ENCODE peak calls at places on chromosomes 1 and 21, in five cellular contexts. M is activated CD4-positive, alpha-beta T cell treated with anti-CD3 and anti-CD28 coated beads, Interleukin-2, amount 50 U/mL, for 1 hour; S is stimulated activated effector memory CD8-positive, alpha-beta T cell treated with anti-CD3 and anti-CD28 coated beads, Interleukin-12 subunit alpha, Interleukin-12 subunit beta, amount 100 ng/mL, for 72 hours; Z is fibroblast of mammary gland; L is HFF-Myc. O is an unnamed sample.
A peak's percentile ranks its signal among the peaks of the same experiment; 100 is the strongest.

GRCh38 chr1:222136869-222137268 is 395.0 kb upstream of the DUSP10 start:
- DNase-seq in Z (no peak), M (no peak), L (no peak), S (no peak), O (no peak)

GRCh38 chr1:182092336-182092735 is 30.8 kb upstream of the ZNF648 start:
- DNase-seq in L (no peak), S (no peak), M (no peak), Z (no peak), O (no peak)

GRCh38 chr21:44423312-44423821 is 31.9 kb upstream of the LRRC3 start:
- DNase-seq in S (no peak), Z (no peak), L (no peak), M (no peak), O (no peak)

GRCh38 chr1:74964508-74964907 is 169.7 kb upstream of the LHX8 start:
- DNase-seq in Z (no peak), S (no peak), M (no peak), L (no peak), O (peak; percentile 8)

GRCh38 chr1:157711802-157712201 is 11.2 kb upstream of the FCRL3 start:
- DNase-seq in L (no peak), Z (no peak), M (no peak), S (no peak), O (no peak)

GRCh38 chr1:117659565-117660264 is 53.9 kb downstream of the TENT5C start:
- DNase-seq in L (no peak), M (no peak), S (peak; percentile 69), Z (no peak), O (no peak)

GRCh38 chr1:101136739-101137138 is 100.1 kb upstream of the S1PR1 start:
- DNase-seq in Z (peak; percentile 11), S (no peak), L (no peak), M (no peak), O (peak; percentile 43)

GRCh38 chr1:227223407-227223806 is 94.9 kb downstream of the CDC42BPA start:
- DNase-seq in M (no peak), L (no peak), Z (no peak), S (no peak), O (no peak)

GRCh38 chr1:50419192-50419906 is 3.9 kb downstream of the DMRTA2 start:
- DNase-seq in S (peak; percentile 53), Z (no peak), L (no peak), M (no peak), O (peak; percentile 58)

GRCh38 chr1:226002667-226003501 is 3.7 kb upstream of the SDE2 start:
- DNase-seq in M (no peak), S (no peak), Z (peak; percentile 49), L (peak; percentile 54), O (peak; percentile 90)

GRCh38 chr1:91502138-91502881 is 1.7 kb downstream of the CDC7 start:
- DNase-seq in S (no peak), L (no peak), M (no peak), Z (no peak), O (no peak)

GRCh38 chr1:232627645-232628334 is 2.1 kb downstream of the SIPA1L2 start:
- DNase-seq in S (no peak), M (no peak), L (no peak), Z (peak; percentile 39), O (peak; percentile 40)

GRCh38 chr21:45935628-45936027 is 45.9 kb upstream of the COL6A1 start:
- DNase-seq in Z (peak; percentile 60), M (no peak), S (no peak), L (no peak), O (peak; percentile 54)

GRCh38 chr1:160781129-160781808 is 14.7 kb upstream of the LY9 start:
- DNase-seq in L (no peak), S (peak; percentile 48), M (no peak), Z (no peak), O (no peak)

GRCh38 chr1:233543338-233544255 is 70.3 kb upstream of the KCNK1 start:
- DNase-seq in Z (peak; percentile 98), L (peak; percentile 86), S (no peak), M (no peak), O (peak; percentile 99)

GRCh38 chr1:193308438-193308837 is 122.0 kb upstream of the B3GALT2 start:
- DNase-seq in M (no peak), Z (no peak), L (no peak), S (no peak), O (peak; percentile 4)

GRCh38 chr21:32712043-32712442 is 15.8 kb downstream of the SYNJ1 start:
- DNase-seq in Z (no peak), L (no peak), M (no peak), S (no peak), O (no peak)

GRCh38 chr1:50570064-50570463 is 146.8 kb upstream of the DMRTA2 start:
- DNase-seq in S (no peak), Z (no peak), L (no peak), M (no peak), O (no peak)

GRCh38 chr1:28926629-28927441 is 12.5 kb downstream of the EPB41 start:
- DNase-seq in M (no peak), S (no peak), L (no peak), Z (no peak), O (no peak)

GRCh38 chr21:34989337-34990151 is 59.6 kb downstream of the RUNX1 start:
- DNase-seq in Z (peak; percentile 31), M (no peak), L (no peak), S (peak; percentile 86), O (peak; percentile 65)

GRCh38 chr1:5667513-5668325 is 324.5 kb downstream of the NPHP4 start:
- DNase-seq in M (no peak), S (no peak), L (no peak), Z (no peak), O (no peak)